ENCODE peak calls at places on chromosomes 5 and 9, in five cellular contexts. O is IMR-90, J is mesendoderm, V is trophoblast cell, C is mesenchymal stem cell. D is an unnamed sample.
A peak's percentile ranks its signal among the peaks of the same experiment; 100 is the strongest.

GRCh38 chr9:38682713-38683112 is 37.2 kb downstream of the FAM240B start:
- DNase-seq in V (peak; percentile 73), O (peak; percentile 84), C (peak; percentile 96), J (peak; percentile 95), D (no peak)

GRCh38 chr5:107571621-107572489 is 98.9 kb downstream of the EFNA5 start:
- DNase-seq in C (peak; percentile 88), V (peak; percentile 99), O (peak; percentile 84), J (peak; percentile 97), D (peak; percentile 95)

GRCh38 chr5:130135506-130135905 is 231.2 kb downstream of the CHSY3 start:
- DNase-seq in O (peak; percentile 7), C (peak; percentile 87), V (no peak), J (no peak), D (no peak)

GRCh38 chr5:108642170-108642906 is 105.4 kb upstream of the FER start:
- DNase-seq in J (peak; percentile 93), V (peak; percentile 61), O (peak; percentile 69), C (peak; percentile 78), D (peak; percentile 79)

GRCh38 chr5:139650031-139650688 is 2.0 kb downstream of the CXXC5 start:
- DNase-seq in C (peak; percentile 59), V (no peak), J (peak; percentile 74), O (no peak), D (no peak)

GRCh38 chr5:111734013-111734412 is 23.0 kb downstream of the NREP start:
- DNase-seq in O (peak; percentile 65), V (no peak), C (peak; percentile 85), J (no peak), D (no peak)

GRCh38 chr9:123807241-123807640 is 122.7 kb downstream of the DENND1A start:
- DNase-seq in J (no peak), C (no peak), V (no peak), O (no peak), D (no peak)

GRCh38 chr5:16411235-16411634 is 54.4 kb downstream of the ZNF622 start:
- DNase-seq in O (peak; percentile 20), C (no peak), V (no peak), J (no peak), D (no peak)

GRCh38 chr5:95375591-95375990 is 15.6 kb upstream of the FAM81B start:
- DNase-seq in J (no peak), O (peak; percentile 6), V (peak; percentile 35), C (no peak), D (no peak)

GRCh38 chr5:158032246-158032645 is 173.3 kb upstream of the CLINT1 start:
- DNase-seq in O (no peak), V (no peak), C (no peak), J (no peak), D (no peak)

GRCh38 chr5:50564079-50564478 is 102.4 kb upstream of the PARP8 start:
- DNase-seq in V (no peak), C (peak; percentile 9), O (no peak), J (no peak), D (no peak)

GRCh38 chr5:172525633-172526360 is 71.5 kb upstream of the SH3PXD2B start:
- DNase-seq in O (no peak), J (no peak), V (no peak), C (no peak), D (no peak)

GRCh38 chr5:77960305-77960704 is 184.2 kb upstream of the TBCA start:
- DNase-seq in V (no peak), O (no peak), J (no peak), C (no peak), D (no peak)

GRCh38 chr5:176548967-176549444 is at the start of gene CDHR2:
- DNase-seq in O (no peak), J (no peak), C (no peak), V (no peak), D (no peak)

GRCh38 chr5:68169898-68170297 is 45.7 kb upstream of the PIK3R1 start:
- DNase-seq in J (peak; percentile 33), O (no peak), V (no peak), C (peak; percentile 18), D (no peak)

GRCh38 chr5:113140837-113141661 is 164.5 kb downstream of the DCP2 start:
- DNase-seq in J (peak; percentile 60), O (peak; percentile 94), C (peak; percentile 92), V (peak; percentile 81), D (no peak)

GRCh38 chr5:157478726-157479125 is 18.7 kb downstream of the NIPAL4 start:
- DNase-seq in O (no peak), J (peak; percentile 76), C (no peak), V (no peak), D (no peak)

GRCh38 chr5:14309199-14309598 is 166.1 kb downstream of the TRIO start:
- DNase-seq in J (no peak), O (no peak), C (no peak), V (no peak), D (no peak)

GRCh38 chr9:120394058-120394669 is 185.8 kb downstream of the CDK5RAP2 start:
- DNase-seq in C (peak; percentile 85), V (no peak), O (peak; percentile 96), J (no peak), D (no peak)

GRCh38 chr5:169561883-169562282 is 21.7 kb upstream of the SPDL1 start:
- DNase-seq in O (no peak), J (no peak), V (no peak), C (no peak), D (no peak)

GRCh38 chr5:52374286-52374685 is 413.4 kb upstream of the ITGA1 start:
- DNase-seq in V (no peak), J (no peak), C (no peak), O (no peak), D (no peak)

GRCh38 chr9:11107196-11107595 is 494.4 kb upstream of the PTPRD start:
- DNase-seq in O (no peak), C (no peak), V (no peak), J (no peak), D (no peak)

GRCh38 chr9:93060746-93061259 is 2.3 kb downstream of the SUSD3 start:
- DNase-seq in J (no peak), V (no peak), O (peak; percentile 41), C (no peak), D (no peak)

GRCh38 chr5:45491368-45491767 is 204.8 kb downstream of the HCN1 start:
- DNase-seq in C (no peak), J (no peak), O (no peak), V (no peak), D (no peak)

GRCh38 chr5:149913449-149914419 is 30.9 kb downstream of the PDE6A start:
- DNase-seq in J (peak; percentile 49), C (no peak), V (no peak), O (no peak), D (no peak)

GRCh38 chr5:149211566-149211965 is 60.1 kb upstream of the AFAP1L1 start:
- DNase-seq in C (peak; percentile 92), O (peak; percentile 73), J (no peak), V (no peak), D (no peak)

GRCh38 chr5:146620663-146621051 is 104.7 kb upstream of the GPR151 start:
- DNase-seq in O (no peak), V (no peak), J (no peak), C (no peak), D (peak; percentile 51)

GRCh38 chr5:142330026-142330425 is 5.2 kb upstream of the SPRY4 start:
- DNase-seq in V (no peak), C (no peak), J (no peak), O (no peak), D (no peak)

GRCh38 chr5:33048315-33048714 is 337.2 kb downstream of the NPR3 start:
- DNase-seq in C (no peak), J (no peak), V (no peak), O (no peak), D (no peak)

GRCh38 chr9:94212091-94212490 is 47.0 kb upstream of the ZNF169 start:
- DNase-seq in C (peak; percentile 21), J (peak; percentile 63), O (peak; percentile 74), V (peak; percentile 95), D (no peak)

GRCh38 chr9:107710552-107710951 is 221.0 kb upstream of the KLF4 start:
- DNase-seq in J (no peak), O (peak; percentile 12), C (no peak), V (no peak), D (no peak)
- H3K18ac ChIP-seq in J (no peak overlapping the region), O (no peak overlapping the region), C (no peak overlapping the region), V (no peak overlapping the region), D (no peak overlapping the region)

GRCh38 chr9:19049872-19050636 is 827 bp downstream of the RRAGA start:
- DNase-seq in O (peak; percentile 54), C (peak; percentile 55), J (peak; percentile 41), V (peak; percentile 5), D (no peak)
- H2BK5ac ChIP-seq in O (peak overlapping the region; percentile 64), C (no peak overlapping the region), J (no peak overlapping the region), V (peak overlapping the region; percentile 86), D (no peak overlapping the region)

GRCh38 chr5:11608530-11608929 is 295.7 kb downstream of the CTNND2 start:
- DNase-seq in J (no peak), C (no peak), V (no peak), O (no peak), D (no peak)

GRCh38 chr5:11607944-11608343 is 296.3 kb downstream of the CTNND2 start:
- DNase-seq in O (no peak), V (no peak), J (no peak), C (no peak), D (no peak)

DNA sequence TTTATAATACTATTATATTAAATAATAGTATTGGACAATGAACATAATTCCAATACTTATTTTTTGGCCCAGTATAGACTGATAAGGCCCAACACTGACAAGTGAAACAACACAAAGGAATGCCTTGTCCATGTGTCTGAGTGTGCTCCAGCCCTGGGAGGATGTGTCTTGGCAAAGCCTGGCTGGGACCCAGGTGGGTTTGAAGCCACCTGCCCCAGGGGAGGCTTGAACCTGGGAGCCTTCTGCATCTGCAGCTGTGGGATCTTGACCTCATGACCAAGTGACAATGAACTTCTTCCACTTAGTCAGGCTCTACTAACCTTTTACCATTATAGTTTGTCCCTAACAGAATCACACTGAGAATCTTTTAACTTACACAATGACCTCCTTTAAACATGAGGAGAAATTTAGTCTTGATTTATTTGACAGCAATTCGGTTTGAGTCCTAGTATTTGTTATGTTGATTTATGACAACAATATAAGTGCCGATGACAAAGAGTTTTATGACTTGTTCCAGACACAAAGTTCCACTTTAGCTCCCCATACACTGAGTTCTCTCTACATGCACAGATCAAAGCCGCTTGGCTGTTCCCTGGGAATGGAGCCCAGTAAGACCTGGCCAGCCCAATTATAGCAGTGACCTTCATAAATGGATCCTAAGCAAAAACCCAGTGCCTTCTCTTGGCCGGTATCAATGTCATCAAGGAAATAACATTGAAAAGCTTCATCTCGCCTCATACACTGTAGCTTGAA is 294.5 kb downstream of the CTNND2 start:
- DNase-seq in O (no peak), J (no peak), C (no peak), V (no peak), D (no peak)
- H3K18ac ChIP-seq in O (no peak overlapping the region), J (no peak overlapping the region), C (no peak overlapping the region), V (no peak overlapping the region), D (no peak overlapping the region)

DNA sequence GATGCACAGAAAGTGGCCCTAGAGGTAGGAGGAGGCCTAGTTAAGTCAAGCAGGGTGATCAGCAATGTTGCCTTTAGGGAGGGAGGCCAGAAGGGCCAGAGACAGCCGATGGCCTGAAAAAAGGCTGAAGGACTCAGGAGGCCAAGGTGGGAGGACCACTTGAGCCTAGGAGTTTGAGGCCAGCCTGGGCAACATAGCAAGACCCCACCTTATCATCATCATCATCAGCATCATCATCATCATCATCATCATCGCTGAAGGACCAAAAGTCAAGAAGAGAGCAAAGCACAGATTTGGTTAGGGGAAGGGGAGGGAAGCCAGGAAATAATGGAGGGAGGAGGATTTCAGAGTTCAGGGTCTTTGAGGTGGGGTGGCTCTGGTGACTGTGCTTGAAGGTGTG is 74.3 kb downstream of the RALGPS1 start:
- DNase-seq in V (no peak), O (no peak), C (no peak), J (no peak), D (no peak)
- H2BK5ac ChIP-seq in V (no peak overlapping the region), O (no peak overlapping the region), C (no peak overlapping the region), J (no peak overlapping the region), D (no peak overlapping the region)

D was measured in H9.